ENCODE peak calls at places on chromosomes 1 and 21, in six cellular contexts. One of them, this sample, is unnamed.

GRCh38 chr1:175600721-175601440 is 142.5 kb downstream of the TNR start:
- DNase-seq in K562: no peak
- DNase-seq in HepG2: no peak
- DNase-seq in H1: no peak
- DNase-seq in HL-60: no peak
- DNase-seq in SK-N-SH: no peak
- DNase-seq in this sample: peak

GRCh38 chr1:25695991-25696330 is 79.4 kb downstream of the MAN1C1 start:
- DNase-seq in K562: no peak
- DNase-seq in HepG2: no peak
- DNase-seq in H1: no peak
- DNase-seq in HL-60: no peak
- DNase-seq in SK-N-SH: no peak
- DNase-seq in this sample: no peak

GRCh38 chr1:206094024-206094423 is 23.2 kb downstream of the AVPR1B start:
- DNase-seq in K562: no peak
- DNase-seq in HepG2: no peak
- DNase-seq in H1: no peak
- DNase-seq in HL-60: no peak
- DNase-seq in SK-N-SH: no peak
- DNase-seq in this sample: no peak

GRCh38 chr21:36757246-36757645 is 58.3 kb downstream of the SIM2 start:
- DNase-seq in K562: peak
- DNase-seq in HepG2: no peak
- DNase-seq in H1: no peak
- DNase-seq in HL-60: no peak
- DNase-seq in SK-N-SH: no peak
- DNase-seq in this sample: no peak

GRCh38 chr1:33407750-33408436 is 23.0 kb downstream of the PHC2 start:
- DNase-seq in K562: no peak
- DNase-seq in HepG2: no peak
- DNase-seq in H1: no peak
- DNase-seq in HL-60: no peak
- DNase-seq in SK-N-SH: no peak
- DNase-seq in this sample: no peak

GRCh38 chr1:107748529-107748928 is 216.5 kb downstream of the VAV3 start:
- DNase-seq in K562: peak
- DNase-seq in HepG2: peak
- DNase-seq in H1: no peak
- DNase-seq in HL-60: no peak
- DNase-seq in SK-N-SH: peak
- DNase-seq in this sample: no peak

GRCh38 chr21:37057614-37058013 is 15.3 kb downstream of the PIGP start:
- DNase-seq in K562: no peak
- DNase-seq in HepG2: no peak
- DNase-seq in H1: no peak
- DNase-seq in HL-60: no peak
- DNase-seq in SK-N-SH: no peak
- DNase-seq in this sample: no peak

GRCh38 chr21:44920694-44921604 is at the start of gene ITGB2:
- DNase-seq in K562: no peak
- DNase-seq in HepG2: no peak
- DNase-seq in H1: no peak
- DNase-seq in HL-60: peak
- DNase-seq in SK-N-SH: no peak
- DNase-seq in this sample: no peak

GRCh38 chr1:58402444-58402843 is 144.1 kb downstream of the OMA1 start:
- DNase-seq in K562: no peak
- DNase-seq in HepG2: no peak
- DNase-seq in H1: no peak
- DNase-seq in HL-60: no peak
- DNase-seq in SK-N-SH: no peak
- DNase-seq in this sample: no peak

GRCh38 chr1:217562229-217562878 is 68.5 kb downstream of the GPATCH2 start:
- DNase-seq in K562: no peak
- DNase-seq in HepG2: peak
- DNase-seq in H1: no peak
- DNase-seq in HL-60: no peak
- DNase-seq in SK-N-SH: no peak
- DNase-seq in this sample: no peak

GRCh38 chr1:173915596-173915995 is 1.5 kb downstream of the SERPINC1 start:
- DNase-seq in K562: no peak
- DNase-seq in HepG2: no peak
- DNase-seq in H1: no peak
- DNase-seq in HL-60: no peak
- DNase-seq in SK-N-SH: no peak
- DNase-seq in this sample: no peak

GRCh38 chr1:236394905-236395779 is 1.1 kb downstream of the EDARADD start:
- DNase-seq in K562: peak
- DNase-seq in HepG2: no peak
- DNase-seq in H1: peak
- DNase-seq in HL-60: peak
- DNase-seq in SK-N-SH: peak
- DNase-seq in this sample: no peak

GRCh38 chr1:166843769-166844596 is 4.7 kb downstream of the POGK start:
- DNase-seq in K562: no peak
- DNase-seq in HepG2: no peak
- DNase-seq in H1: no peak
- DNase-seq in HL-60: no peak
- DNase-seq in SK-N-SH: no peak
- DNase-seq in this sample: no peak

GRCh38 chr1:24048205-24048869 is 63.6 kb downstream of the MYOM3 start:
- DNase-seq in K562: no peak
- DNase-seq in HepG2: no peak
- DNase-seq in H1: no peak
- DNase-seq in HL-60: no peak
- DNase-seq in SK-N-SH: no peak
- DNase-seq in this sample: no peak

GRCh38 chr1:47554901-47555300 is 117.1 kb downstream of the FOXD2 start:
- DNase-seq in K562: no peak
- DNase-seq in HepG2: no peak
- DNase-seq in H1: no peak
- DNase-seq in HL-60: no peak
- DNase-seq in SK-N-SH: no peak
- DNase-seq in this sample: no peak

GRCh38 chr1:150557065-150557600 is 7.9 kb downstream of the ADAMTSL4 start:
- DNase-seq in K562: no peak
- DNase-seq in HepG2: no peak
- DNase-seq in H1: no peak
- DNase-seq in HL-60: no peak
- DNase-seq in SK-N-SH: no peak
- DNase-seq in this sample: no peak
- TF ChIP-seq GABPA in K562: no peak
- TF ChIP-seq GABPA in HepG2: no peak
- TF ChIP-seq GABPA in H1: no peak
- TF ChIP-seq GABPA in HL-60: no peak
- TF ChIP-seq GABPA in SK-N-SH: no peak
- TF ChIP-seq GABPA in this sample: no peak

GRCh38 chr1:20279507-20279906 is 11.2 kb upstream of the VWA5B1 start:
- DNase-seq in K562: no peak
- DNase-seq in HepG2: no peak
- DNase-seq in H1: no peak
- DNase-seq in HL-60: no peak
- DNase-seq in SK-N-SH: no peak
- DNase-seq in this sample: no peak
- TF ChIP-seq GABPA in K562: no peak
- TF ChIP-seq GABPA in HepG2: no peak
- TF ChIP-seq GABPA in H1: no peak
- TF ChIP-seq GABPA in HL-60: no peak
- TF ChIP-seq GABPA in SK-N-SH: no peak
- TF ChIP-seq GABPA in this sample: no peak

GRCh38 chr1:52403566-52404115 is 582 bp downstream of the ORC1 start:
- DNase-seq in K562: peak
- DNase-seq in HepG2: peak
- DNase-seq in H1: no peak
- DNase-seq in HL-60: peak
- DNase-seq in SK-N-SH: peak
- DNase-seq in this sample: peak
- TF ChIP-seq GABPA in K562: no peak
- TF ChIP-seq GABPA in HepG2: no peak
- TF ChIP-seq GABPA in H1: no peak
- TF ChIP-seq GABPA in HL-60: no peak
- TF ChIP-seq GABPA in SK-N-SH: no peak
- TF ChIP-seq GABPA in this sample: no peak

DNA sequence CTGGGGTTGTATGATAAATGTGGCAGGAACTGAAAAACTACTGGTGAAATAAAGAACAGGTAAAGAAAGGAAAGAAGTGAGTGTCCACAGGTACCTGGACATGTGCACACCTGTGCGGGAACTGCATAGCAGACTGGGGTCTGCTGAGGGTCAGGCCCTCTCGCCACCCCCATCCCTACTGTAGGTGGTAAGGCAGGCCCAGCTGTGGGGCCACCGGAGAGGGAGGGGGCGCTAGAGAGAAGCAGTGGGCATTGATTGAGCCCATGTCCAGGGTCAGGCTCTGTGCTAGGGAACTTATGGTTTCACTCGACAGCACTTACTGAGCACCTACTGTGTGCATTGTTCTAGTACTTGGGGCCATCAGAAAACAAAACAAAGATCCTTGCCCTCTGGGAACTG is 400.5 kb downstream of the MATN1 start:
- DNase-seq in K562: no peak
- DNase-seq in HepG2: no peak
- DNase-seq in H1: peak
- DNase-seq in HL-60: no peak
- DNase-seq in SK-N-SH: no peak
- DNase-seq in this sample: no peak
- TF ChIP-seq GABPA in K562: no peak
- TF ChIP-seq GABPA in HepG2: no peak
- TF ChIP-seq GABPA in H1: no peak
- TF ChIP-seq GABPA in HL-60: no peak
- TF ChIP-seq GABPA in SK-N-SH: no peak
- TF ChIP-seq GABPA in this sample: no peak

DNA sequence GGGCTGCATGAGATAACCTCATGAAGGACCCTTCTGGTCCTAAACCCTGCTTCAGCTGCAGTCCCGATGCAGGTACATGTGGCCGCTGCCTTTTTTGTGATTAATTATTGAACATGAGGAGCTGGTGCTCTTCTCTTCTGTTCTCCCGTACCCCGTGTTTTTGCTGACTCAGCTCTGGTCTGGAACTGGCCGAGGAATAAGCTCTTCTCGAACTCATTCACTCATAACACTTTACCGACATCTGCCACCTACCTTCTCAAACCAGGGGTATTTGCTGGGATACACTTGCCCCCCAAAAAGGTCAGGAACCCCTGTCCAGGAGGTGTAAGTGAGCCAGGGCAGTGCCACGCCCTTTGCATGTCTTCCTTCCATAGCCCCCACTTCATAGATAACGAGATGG is 31.8 kb downstream of the KCNQ4 start:
- DNase-seq in K562: peak
- DNase-seq in HepG2: no peak
- DNase-seq in H1: no peak
- DNase-seq in HL-60: no peak
- DNase-seq in SK-N-SH: no peak
- DNase-seq in this sample: no peak
- TF ChIP-seq GABPA in K562: no peak
- TF ChIP-seq GABPA in HepG2: no peak
- TF ChIP-seq GABPA in H1: no peak
- TF ChIP-seq GABPA in HL-60: no peak
- TF ChIP-seq GABPA in SK-N-SH: no peak
- TF ChIP-seq GABPA in this sample: no peak

GRCh38 chr1:73899311-73899710 is 298.7 kb downstream of the LRRIQ3 start:
- DNase-seq in K562: no peak
- DNase-seq in HepG2: no peak
- DNase-seq in H1: no peak
- DNase-seq in HL-60: no peak
- DNase-seq in SK-N-SH: no peak
- DNase-seq in this sample: no peak
- TF ChIP-seq GABPA in K562: no peak
- TF ChIP-seq GABPA in HepG2: no peak
- TF ChIP-seq GABPA in H1: no peak
- TF ChIP-seq GABPA in HL-60: no peak
- TF ChIP-seq GABPA in SK-N-SH: no peak
- TF ChIP-seq GABPA in this sample: no peak

DNA sequence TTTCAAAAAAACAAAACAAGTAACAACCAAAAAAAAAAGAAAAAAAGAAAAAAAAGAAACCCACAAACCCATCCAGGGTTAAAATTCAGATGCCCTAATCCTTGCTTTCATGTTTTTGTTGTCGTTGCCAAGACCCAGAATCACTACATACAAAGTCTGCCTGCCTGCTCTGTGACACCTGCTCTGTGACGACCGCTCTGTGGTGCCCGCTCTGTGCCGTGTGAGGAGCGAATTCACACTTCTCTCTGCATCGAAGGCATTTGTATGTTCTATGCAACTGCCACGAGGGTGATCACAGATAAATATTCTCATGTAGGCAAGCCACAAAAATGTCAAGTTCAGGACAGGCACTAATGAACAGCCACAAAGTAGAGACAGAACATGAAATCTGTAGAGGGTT is 178.6 kb downstream of the SLC45A1 start:
- DNase-seq in K562: no peak
- DNase-seq in HepG2: no peak
- DNase-seq in H1: no peak
- DNase-seq in HL-60: no peak
- DNase-seq in SK-N-SH: no peak
- DNase-seq in this sample: no peak
- TF ChIP-seq GABPA in K562: no peak
- TF ChIP-seq GABPA in HepG2: no peak
- TF ChIP-seq GABPA in H1: no peak
- TF ChIP-seq GABPA in HL-60: no peak
- TF ChIP-seq GABPA in SK-N-SH: no peak
- TF ChIP-seq GABPA in this sample: no peak

GRCh38 chr1:222750651-222751050 is 13.6 kb downstream of the FAM177B start:
- DNase-seq in K562: no peak
- DNase-seq in HepG2: no peak
- DNase-seq in H1: no peak
- DNase-seq in HL-60: no peak
- DNase-seq in SK-N-SH: no peak
- DNase-seq in this sample: no peak

GRCh38 chr1:222757673-222758268 is 20.8 kb downstream of the FAM177B start:
- DNase-seq in K562: no peak
- DNase-seq in HepG2: no peak
- DNase-seq in H1: no peak
- DNase-seq in HL-60: no peak
- DNase-seq in SK-N-SH: no peak
- DNase-seq in this sample: no peak

GRCh38 chr1:222749927-222750326 is 12.9 kb downstream of the FAM177B start:
- DNase-seq in K562: no peak
- DNase-seq in HepG2: no peak
- DNase-seq in H1: no peak
- DNase-seq in HL-60: no peak
- DNase-seq in SK-N-SH: peak
- DNase-seq in this sample: no peak

DNA sequence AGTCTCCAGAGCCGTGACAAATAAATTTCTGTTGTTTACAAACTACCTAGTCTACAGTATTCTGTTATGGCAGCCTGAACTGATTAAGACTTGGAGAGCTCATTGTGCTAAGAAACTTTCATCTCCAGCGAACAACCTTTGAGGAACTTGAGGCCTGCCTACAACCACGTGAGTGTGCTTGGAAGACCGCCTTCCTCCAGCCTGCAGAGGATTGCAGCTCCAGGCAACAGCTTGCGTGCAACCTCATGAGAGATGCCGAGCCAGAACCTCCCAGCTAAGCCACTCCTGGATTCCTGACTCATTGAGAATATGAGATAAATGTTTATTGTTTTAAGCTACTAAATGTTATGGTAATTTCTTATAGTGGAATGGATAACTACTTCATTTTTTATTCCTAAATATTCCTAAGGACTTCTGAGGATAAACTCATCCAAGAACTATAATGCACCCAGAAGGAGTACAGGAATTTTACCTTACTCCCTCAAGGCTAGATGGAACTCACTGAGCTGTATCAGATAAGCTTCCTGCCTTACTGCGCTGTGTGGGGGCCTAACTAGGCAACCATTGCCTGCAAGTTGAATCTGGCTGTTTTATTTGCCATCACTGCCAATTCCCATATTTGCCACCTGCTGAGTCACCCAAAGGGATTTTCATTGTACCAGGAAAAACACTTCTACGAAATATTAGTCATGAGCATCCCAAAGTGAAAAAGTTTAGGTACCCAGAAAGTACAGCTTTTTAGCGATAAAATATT is 17.6 kb downstream of the FAM177B start:
- DNase-seq in K562: no peak
- DNase-seq in HepG2: no peak
- DNase-seq in H1: no peak
- DNase-seq in HL-60: no peak
- DNase-seq in SK-N-SH: no peak
- DNase-seq in this sample: no peak
- TF ChIP-seq GABPA in K562: no peak
- TF ChIP-seq GABPA in HepG2: no peak
- TF ChIP-seq GABPA in H1: no peak
- TF ChIP-seq GABPA in HL-60: no peak
- TF ChIP-seq GABPA in SK-N-SH: no peak
- TF ChIP-seq GABPA in this sample: no peak

This sample was measured in GM12878.